ENCODE peak calls at places on chromosomes 13 and 19, in five cellular contexts. C is neuronal stem cell, M is IMR-90, P is mesendoderm, A is H9. F is an unnamed sample.

GRCh38 chr13:40401911-40402776 is 264.3 kb downstream of the FOXO1 start:
- DNase-seq in A (no peak), C (no peak), M (peak), P (peak), F (no peak)

GRCh38 chr13:101949681-101950080 is 452.2 kb downstream of the FGF14 start:
- DNase-seq in C (no peak), A (no peak), M (no peak), P (no peak), F (no peak)

GRCh38 chr13:94595006-94595942 is 678 bp downstream of the TGDS start:
- DNase-seq in C (peak), M (peak), A (peak), P (peak), F (no peak)

GRCh38 chr13:109160357-109160756 is 530.9 kb downstream of the MYO16 start:
- DNase-seq in A (no peak), C (no peak), M (no peak), P (no peak), F (no peak)

GRCh38 chr19:41995959-41996797 is 2.1 kb upstream of the ATP1A3 start:
- DNase-seq in C (peak), P (peak), A (peak), M (no peak), F (no peak)

GRCh38 chr13:99039718-99040280 is 61.9 kb upstream of the DOCK9 start:
- DNase-seq in A (no peak), P (no peak), C (no peak), M (no peak), F (no peak)

GRCh38 chr19:15159251-15159650 is 41.5 kb downstream of the NOTCH3 start:
- DNase-seq in C (no peak), P (peak), M (peak), A (no peak), F (no peak)

GRCh38 chr13:89584058-89584457 is 1763.4 kb upstream of the MIR17HG start:
- DNase-seq in C (no peak), A (no peak), M (no peak), P (peak), F (no peak)

GRCh38 chr13:27170221-27170520 is 1.4 kb downstream of the USP12 start:
- DNase-seq in C (no peak), A (no peak), M (peak), P (no peak), F (no peak)

GRCh38 chr13:75934889-75935288 is 298.8 kb downstream of the LMO7 start:
- DNase-seq in C (no peak), A (no peak), P (no peak), M (peak), F (no peak)

GRCh38 chr13:90899411-90899810 is 448.1 kb upstream of the MIR17HG start:
- DNase-seq in A (no peak), M (no peak), C (no peak), P (no peak), F (no peak)

GRCh38 chr19:39398297-39398864 is 7.2 kb downstream of the MED29 start:
- DNase-seq in A (no peak), M (peak), P (no peak), C (no peak), F (no peak)

GRCh38 chr13:34066344-34066743 is 248.4 kb downstream of the RFC3 start:
- DNase-seq in P (peak), A (no peak), C (no peak), M (no peak), F (no peak)

GRCh38 chr19:57675881-57676280 is 5.9 kb upstream of the ZNF551 start:
- DNase-seq in C (no peak), M (no peak), A (no peak), P (no peak), F (no peak)

GRCh38 chr13:98854448-98854847 is 102.0 kb upstream of the SLC15A1 start:
- DNase-seq in C (no peak), A (no peak), M (no peak), P (no peak), F (no peak)

GRCh38 chr13:108033800-108034707 is 181.3 kb downstream of the LIG4 start:
- DNase-seq in A (no peak), M (no peak), C (no peak), P (no peak), F (no peak)

GRCh38 chr13:29754486-29754806 is 96.0 kb downstream of the UBL3 start:
- DNase-seq in A (peak), P (peak), M (peak), C (peak), F (peak)

GRCh38 chr19:45475537-45476348 is 7.9 kb downstream of the FOSB start:
- DNase-seq in C (no peak), P (no peak), A (no peak), M (peak), F (no peak)

GRCh38 chr13:75458696-75459422 is 23.1 kb downstream of the TBC1D4 start:
- DNase-seq in P (peak), C (no peak), A (peak), M (no peak), F (no peak)

GRCh38 chr13:75938811-75939525 is 302.8 kb downstream of the LMO7 start:
- DNase-seq in P (no peak), A (no peak), M (peak), C (no peak), F (no peak)

GRCh38 chr19:34482380-34483250 is 1.1 kb downstream of the WTIP start:
- DNase-seq in A (no peak), M (peak), C (no peak), P (peak), F (peak)

GRCh38 chr13:41848435-41849255 is 112.3 kb downstream of the VWA8 start:
- DNase-seq in M (peak), A (no peak), C (no peak), P (peak), F (no peak)

GRCh38 chr13:85108356-85108755 is 690.9 kb downstream of the SLITRK6 start:
- DNase-seq in M (no peak), A (no peak), C (no peak), P (no peak), F (no peak)

GRCh38 chr13:85771856-85772255 is 27.4 kb downstream of the SLITRK6 start:
- DNase-seq in P (no peak), A (no peak), M (peak), C (no peak), F (no peak)

GRCh38 chr13:101514100-101514499 is 61.6 kb downstream of the ITGBL1 start:
- DNase-seq in P (no peak), C (no peak), M (no peak), A (no peak), F (no peak)

GRCh38 chr19:15022752-15023151 is 26.5 kb upstream of the CASP14 start:
- DNase-seq in A (peak), P (no peak), C (no peak), M (no peak), F (no peak)

GRCh38 chr13:60661514-60661913 is 264.5 kb downstream of the TDRD3 start:
- DNase-seq in A (no peak), P (peak), C (no peak), M (no peak), F (no peak)

DNA sequence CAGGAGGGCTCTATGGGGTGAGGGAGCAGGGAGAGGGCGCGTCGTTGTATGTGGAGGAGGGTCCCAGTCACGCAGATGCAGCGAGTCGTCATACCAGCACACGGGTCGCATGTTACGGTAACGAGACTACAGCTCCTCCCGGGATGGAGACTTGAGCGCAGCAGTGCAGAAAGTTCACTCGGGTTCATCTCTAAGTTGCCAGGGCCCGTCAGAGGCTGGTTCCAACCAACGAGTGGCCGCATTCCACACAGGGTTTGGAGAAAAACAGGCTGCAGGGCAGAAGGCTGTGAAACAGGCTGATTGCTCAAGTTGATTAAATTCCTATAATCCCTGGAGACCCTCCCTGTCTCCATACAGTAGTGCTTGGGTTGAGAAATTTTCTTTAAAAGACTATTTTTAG is 21.9 kb upstream of the TTYH1 start:
- DNase-seq in P (peak), M (no peak), A (no peak), C (no peak), F (no peak)
- H2BK15ac ChIP-seq in P (no peak), M (no peak), A (no peak), C (peak), F (no peak)

GRCh38 chr19:2986951-2987491 is 9.7 kb downstream of the TLE6 start:
- DNase-seq in A (peak), P (peak), M (no peak), C (no peak), F (peak)
- H2BK15ac ChIP-seq in A (no peak), P (no peak), M (no peak), C (peak), F (no peak)

GRCh38 chr19:37778613-37779138 is 710 bp downstream of the ZNF573 start:
- DNase-seq in A (no peak), M (peak), C (peak), P (peak), F (no peak)
- H2BK15ac ChIP-seq in A (no peak), M (no peak), C (no peak), P (no peak), F (no peak)

GRCh38 chr19:49157445-49158224 is at the start of gene TRPM4:
- DNase-seq in M (peak), P (peak), A (peak), C (peak), F (peak)
- H2BK15ac ChIP-seq in M (no peak), P (no peak), A (no peak), C (peak), F (peak)

DNA sequence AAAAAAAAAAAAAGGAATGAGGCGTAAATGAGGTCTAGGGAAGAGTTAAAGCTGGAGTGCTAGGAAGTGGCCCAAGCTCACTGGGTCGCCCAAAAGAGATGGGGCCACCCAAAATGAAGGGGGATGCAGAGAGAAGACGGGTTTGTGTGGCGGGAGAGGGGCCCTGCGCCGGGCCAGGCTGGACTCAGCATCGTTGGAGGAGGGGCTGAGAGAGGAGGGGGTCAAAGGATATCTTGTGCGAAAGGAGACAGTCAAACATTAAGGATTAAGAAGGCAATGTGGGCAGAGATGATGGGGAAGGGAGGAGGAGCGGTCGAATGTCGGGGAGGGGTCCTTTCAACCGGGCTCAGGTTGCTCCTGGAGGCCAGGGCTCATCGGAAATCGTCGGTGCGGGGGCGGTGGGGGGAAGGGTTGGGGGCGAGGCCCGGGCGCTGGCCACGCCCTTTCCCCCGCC is 825 bp upstream of the CARM1 start:
- DNase-seq in M (no peak), A (no peak), C (no peak), P (no peak), F (peak)
- H2BK15ac ChIP-seq in M (peak), A (no peak), C (no peak), P (no peak), F (peak)

DNA sequence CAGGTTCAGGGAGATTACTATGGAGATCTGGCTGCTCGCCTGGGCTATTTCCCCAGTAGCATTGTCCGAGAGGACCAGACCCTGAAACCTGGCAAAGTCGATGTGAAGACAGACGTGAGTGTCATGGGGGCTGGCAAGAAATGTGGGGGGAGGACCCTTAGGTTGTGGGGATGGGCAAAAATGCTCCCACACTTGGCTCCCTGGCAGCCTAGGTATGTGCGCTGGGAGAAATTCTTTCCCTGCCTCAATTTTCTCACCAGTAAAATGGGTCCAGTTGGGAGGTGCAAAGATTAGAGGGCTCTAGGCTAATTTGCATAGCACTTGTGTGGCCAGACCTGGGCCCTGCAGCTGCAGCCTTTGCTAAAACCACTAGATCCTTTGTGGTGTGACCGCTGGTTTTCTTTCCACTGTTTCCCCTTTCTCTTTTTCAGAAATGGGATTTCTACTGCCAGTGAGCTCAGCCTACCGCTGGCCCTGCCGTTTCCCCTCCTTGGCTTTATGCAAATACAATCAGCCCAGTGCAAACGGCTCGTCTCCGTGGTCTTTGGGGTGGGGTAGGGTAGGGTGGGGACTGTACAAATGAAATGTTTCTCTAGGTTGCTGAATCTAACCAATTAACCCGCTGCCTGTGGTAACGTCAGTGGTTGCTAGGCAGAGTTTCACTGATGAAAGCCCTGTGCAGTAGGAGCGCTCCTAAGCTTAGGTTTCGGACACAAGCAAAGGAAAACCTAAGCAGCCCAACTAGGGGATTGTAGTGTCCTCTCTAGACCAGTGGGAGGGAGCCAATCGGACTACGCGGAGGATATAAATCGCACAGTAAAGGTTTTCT is 867 bp upstream of the RAB4B start:
- DNase-seq in C (peak), M (peak), P (peak), A (peak), F (peak)
- H2BK15ac ChIP-seq in C (no peak), M (peak), P (no peak), A (no peak), F (peak)

GRCh38 chr19:6233827-6234511 is 45.8 kb downstream of the MLLT1 start:
- DNase-seq in C (no peak), M (no peak), P (no peak), A (no peak), F (no peak)
- H2BK15ac ChIP-seq in C (peak), M (peak), P (no peak), A (no peak), F (no peak)